ENCODE peak calls at places on chromosomes 2 and 18, in ten cellular contexts. Y is testis; Q is SJSA1; R is neural progenitor cell; X is body of pancreas; B is tibial artery; E is uterus; H is thoracic aorta; M is left ventricle myocardium inferior; W is CD8-positive, alpha-beta T cell. A is an unnamed sample. For H3K9me3 and H3K27me3, the result is how much of the 10 kb centered on the place peaks cover.

GRCh38 chr2:97731274-97732050 is 18.1 kb downstream of the ZAP70 start:
- DNase-seq in Y (no peak), Q (no peak), R (no peak), X (no peak), B (peak), E (no peak), H (no peak), M (peak), W (no peak), A (no peak)

GRCh38 chr2:148853458-148853857 is 21.6 kb upstream of the KIF5C start:
- DNase-seq in Y (no peak), Q (no peak), R (no peak), X (no peak), B (no peak), E (no peak), H (no peak), M (no peak), W (no peak), A (no peak)

GRCh38 chr2:118003396-118003824 is 10.5 kb downstream of the CCDC93 start:
- DNase-seq in Y (peak), Q (peak), R (peak), X (peak), B (no peak), E (no peak), H (no peak), M (no peak), W (peak), A (no peak)

GRCh38 chr18:75800331-75800648 is 372.8 kb upstream of the SMIM21 start:
- DNase-seq in Y (no peak), Q (no peak), R (no peak), X (no peak), B (no peak), E (no peak), H (no peak), M (no peak), W (no peak), A (no peak)

GRCh38 chr2:23760746-23761145 is 166.2 kb downstream of the ATAD2B start:
- DNase-seq in Y (no peak), Q (peak), R (no peak), X (no peak), B (no peak), E (no peak), H (no peak), M (no peak), W (no peak), A (no peak)

GRCh38 chr2:100741880-100742814 is 77.8 kb upstream of the NPAS2 start:
- DNase-seq in Y (no peak), Q (peak), R (no peak), X (no peak), B (no peak), E (peak), H (no peak), M (no peak), W (no peak), A (peak)

GRCh38 chr2:141611143-141611571 is 519.7 kb downstream of the LRP1B start:
- DNase-seq in Y (no peak), Q (no peak), R (peak), X (no peak), B (no peak), E (no peak), H (no peak), M (no peak), W (no peak), A (no peak)

GRCh38 chr2:187774551-187775071 is 220.4 kb upstream of the TFPI start:
- DNase-seq in Y (no peak), Q (peak), R (no peak), X (no peak), B (no peak), E (no peak), H (no peak), M (no peak), W (no peak), A (no peak)

GRCh38 chr2:122390406-122390805 is 635.0 kb downstream of the TSN start:
- DNase-seq in Y (no peak), Q (no peak), R (no peak), X (no peak), B (no peak), E (no peak), H (no peak), M (no peak), W (no peak), A (no peak)

GRCh38 chr18:13300029-13300428 is 81.5 kb downstream of the LDLRAD4 start:
- DNase-seq in Y (no peak), Q (no peak), R (no peak), X (peak), B (no peak), E (no peak), H (no peak), M (no peak), W (no peak), A (no peak)

GRCh38 chr2:102417946-102418345 is 5.0 kb upstream of the IL18RAP start:
- DNase-seq in Y (no peak), Q (no peak), R (no peak), X (no peak), B (no peak), E (no peak), H (no peak), M (no peak), W (no peak), A (no peak)

GRCh38 chr18:23053756-23054457 is 81.4 kb upstream of the CABLES1 start:
- DNase-seq in Y (no peak), Q (no peak), R (peak), X (peak), B (peak), E (no peak), H (no peak), M (no peak), W (no peak), A (no peak)

GRCh38 chr2:198546091-198546490 is 741.7 kb downstream of the PLCL1 start:
- DNase-seq in Y (no peak), Q (no peak), R (no peak), X (no peak), B (no peak), E (no peak), H (no peak), M (no peak), W (no peak), A (no peak)

GRCh38 chr18:34159691-34160185 is 65.0 kb downstream of the NOL4 start:
- DNase-seq in Y (peak), Q (no peak), R (no peak), X (peak), B (no peak), E (no peak), H (no peak), M (no peak), W (no peak), A (no peak)

GRCh38 chr18:57743008-57743407 is 60.1 kb downstream of the ATP8B1 start:
- DNase-seq in Y (no peak), Q (peak), R (no peak), X (no peak), B (no peak), E (no peak), H (no peak), M (no peak), W (no peak), A (no peak)

GRCh38 chr18:30387401-30387800 is 655.1 kb downstream of the DSC3 start:
- DNase-seq in Y (no peak), Q (no peak), R (peak), X (no peak), B (no peak), E (no peak), H (no peak), M (no peak), W (no peak), A (no peak)

GRCh38 chr2:29033172-29033571 is 41.2 kb downstream of the PCARE start:
- DNase-seq in Y (no peak), Q (peak), R (peak), X (no peak), B (no peak), E (no peak), H (no peak), M (no peak), W (no peak), A (no peak)

GRCh38 chr2:205858781-205859478 is 176.6 kb downstream of the NRP2 start:
- DNase-seq in Y (no peak), Q (no peak), R (no peak), X (peak), B (no peak), E (peak), H (no peak), M (peak), W (no peak), A (no peak)

GRCh38 chr2:33108483-33109443 is 162.0 kb downstream of the LTBP1 start:
- DNase-seq in Y (no peak), Q (peak), R (peak), X (no peak), B (no peak), E (no peak), H (no peak), M (no peak), W (no peak), A (no peak)

GRCh38 chr2:20494246-20494645 is 47.4 kb downstream of the RHOB start:
- DNase-seq in Y (no peak), Q (peak), R (no peak), X (no peak), B (no peak), E (no peak), H (no peak), M (no peak), W (no peak), A (no peak)

GRCh38 chr18:65235966-65236634 is 514.7 kb upstream of the CDH7 start:
- DNase-seq in Y (no peak), Q (no peak), R (no peak), X (peak), B (no peak), E (no peak), H (no peak), M (no peak), W (no peak), A (no peak)

GRCh38 chr2:170512271-170512670 is 202.9 kb upstream of the SP5 start:
- DNase-seq in Y (peak), Q (no peak), R (no peak), X (no peak), B (no peak), E (no peak), H (no peak), M (no peak), W (no peak), A (no peak)

GRCh38 chr18:26863122-26863879 is 2.2 kb downstream of the AQP4 start:
- DNase-seq in Y (peak), Q (no peak), R (peak), X (peak), B (no peak), E (peak), H (no peak), M (peak), W (no peak), A (no peak)

GRCh38 chr2:201255468-201255867 is 4.9 kb upstream of the CASP8 start:
- DNase-seq in Y (no peak), Q (no peak), R (no peak), X (no peak), B (no peak), E (no peak), H (no peak), M (no peak), W (peak), A (no peak)

GRCh38 chr2:4628931-4629565 is 925.7 kb downstream of the DCDC2C start:
- DNase-seq in Y (no peak), Q (no peak), R (peak), X (no peak), B (no peak), E (no peak), H (no peak), M (no peak), W (no peak), A (no peak)

GRCh38 chr18:457120-457519 is 43.4 kb downstream of the COLEC12 start:
- DNase-seq in Y (peak), Q (peak), R (peak), X (no peak), B (peak), E (peak), H (no peak), M (peak), W (no peak), A (no peak)

GRCh38 chr18:75489493-75490190 is 62.1 kb upstream of the SMIM21 start:
- DNase-seq in Y (peak), Q (peak), R (no peak), X (no peak), B (no peak), E (peak), H (no peak), M (no peak), W (no peak), A (no peak)

DNA sequence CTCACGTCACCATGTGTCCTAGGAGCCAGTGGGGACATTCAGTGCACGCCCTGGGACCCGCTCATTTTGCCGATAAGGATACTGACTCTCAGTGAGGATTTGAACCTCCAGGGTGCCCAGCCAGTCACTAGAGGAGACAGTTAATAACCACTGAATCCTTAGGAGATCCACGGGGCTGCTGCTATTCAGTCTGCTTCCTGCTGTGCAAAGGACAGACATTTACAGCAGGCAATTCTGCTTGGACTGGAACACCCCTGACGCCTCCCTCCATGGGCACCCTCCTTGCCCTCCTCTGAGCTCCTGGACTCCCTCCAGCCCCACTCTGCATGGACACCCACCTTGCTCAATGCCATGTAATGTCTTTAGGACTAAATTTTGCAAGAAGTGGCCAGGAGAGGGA is 265.5 kb downstream of the EIPR1 start:
- DNase-seq in Y (no peak), Q (no peak), R (no peak), X (no peak), B (peak), E (no peak), H (no peak), M (no peak), W (no peak), A (peak)
- H3K9me3 ChIP-seq in Y (under half), Q (under half), R (under half), X (under half), B (under half), E (under half), H (under half), M (under half), W (under half), A (under half)

DNA sequence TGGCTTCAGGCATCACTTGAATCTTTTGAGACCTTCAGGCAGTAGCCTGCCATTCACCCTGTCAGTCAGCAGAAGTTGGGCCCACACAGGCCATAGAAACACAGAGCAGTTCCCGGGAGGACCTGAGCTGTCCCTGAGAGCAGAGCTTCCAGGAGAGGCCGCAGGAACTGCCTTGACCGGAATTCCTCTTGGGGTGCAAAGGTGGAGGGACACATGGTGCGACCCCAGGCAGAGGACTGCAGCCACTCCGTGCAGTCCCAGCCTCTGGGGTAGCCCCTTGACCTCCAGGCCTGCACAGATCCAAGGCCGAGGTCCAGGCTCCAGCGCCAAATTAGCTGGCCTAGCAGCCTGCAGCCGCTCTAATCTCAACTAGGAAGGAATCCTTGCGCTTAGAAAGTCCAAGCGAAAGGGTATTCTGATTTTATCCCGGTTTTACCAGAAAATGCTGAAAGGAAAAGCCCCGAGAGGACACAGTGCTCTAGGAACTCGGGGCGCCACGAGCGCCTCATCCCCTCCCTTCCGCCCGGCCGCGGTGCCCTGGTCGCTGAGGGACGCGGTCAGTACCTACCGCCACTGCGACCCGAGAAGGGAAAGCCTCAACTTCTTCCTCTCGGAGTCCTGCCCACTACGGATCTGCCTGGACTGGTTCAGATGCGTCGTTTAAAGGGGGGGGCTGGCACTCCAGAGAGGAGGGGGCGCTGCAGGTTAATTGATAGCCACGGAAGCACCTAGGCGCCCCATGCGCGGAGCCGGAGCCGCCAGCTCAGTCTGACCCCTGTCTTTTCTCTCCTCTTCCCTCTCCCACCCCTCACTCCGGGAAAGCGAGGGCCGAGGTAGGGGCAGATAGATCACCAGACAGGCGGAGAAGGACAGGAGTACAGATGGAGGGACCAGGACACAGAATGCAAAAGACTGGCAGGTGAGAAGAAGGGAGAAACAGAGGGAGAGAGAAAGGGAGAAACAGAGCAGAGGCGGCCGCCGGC is 5.4 kb downstream of the SIX2 start:
- DNase-seq in Y (no peak), Q (no peak), R (peak), X (no peak), B (no peak), E (no peak), H (no peak), M (no peak), W (no peak), A (no peak)
- H3K27me3 ChIP-seq in Y (under half), Q (under half), R (half or more), X (under half), B (under half), E (under half), H (under half), M (half or more), W (under half), A (half or more)

DNA sequence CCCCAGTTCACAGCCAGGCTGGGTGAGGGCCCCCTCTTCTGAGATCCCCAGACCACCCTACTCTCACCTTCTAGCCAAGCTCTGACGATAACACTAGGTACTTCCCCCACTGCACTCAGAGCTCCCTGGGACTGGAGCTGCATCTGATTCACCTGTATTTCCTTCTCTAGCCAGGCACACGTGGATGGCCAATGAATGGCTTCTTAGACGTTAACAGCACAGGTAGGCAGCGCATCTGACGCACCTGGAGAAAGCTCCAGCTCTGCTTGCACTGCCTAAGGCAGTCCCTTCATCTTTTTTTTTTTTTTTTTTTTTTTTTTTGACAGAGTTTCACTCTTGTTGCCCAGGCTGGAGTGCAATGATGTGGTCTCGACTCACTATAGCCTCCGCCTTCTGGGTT is 48.1 kb downstream of the GALNT14 start:
- DNase-seq in Y (no peak), Q (no peak), R (no peak), X (no peak), B (no peak), E (no peak), H (no peak), M (no peak), W (no peak), A (no peak)
- H3K9me3 ChIP-seq in Y (under half), Q (under half), R (under half), X (under half), B (under half), E (under half), H (under half), M (under half), W (under half), A (under half)

DNA sequence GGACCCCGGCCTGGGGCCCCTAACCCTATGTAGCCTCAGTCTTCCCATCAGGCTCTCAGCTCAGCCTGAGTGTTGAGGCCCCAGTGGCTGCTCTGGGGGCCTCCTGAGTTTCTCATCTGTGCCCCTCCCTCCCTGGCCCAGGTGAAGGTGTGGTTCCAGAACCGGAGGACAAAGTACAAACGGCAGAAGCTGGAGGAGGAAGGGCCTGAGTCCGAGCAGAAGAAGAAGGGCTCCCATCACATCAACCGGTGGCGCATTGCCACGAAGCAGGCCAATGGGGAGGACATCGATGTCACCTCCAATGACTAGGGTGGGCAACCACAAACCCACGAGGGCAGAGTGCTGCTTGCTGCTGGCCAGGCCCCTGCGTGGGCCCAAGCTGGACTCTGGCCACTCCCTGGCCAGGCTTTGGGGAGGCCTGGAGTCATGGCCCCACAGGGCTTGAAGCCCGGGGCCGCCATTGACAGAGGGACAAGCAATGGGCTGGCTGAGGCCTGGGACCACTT is 16.4 kb downstream of the EMX1 start:
- DNase-seq in Y (no peak), Q (no peak), R (no peak), X (no peak), B (no peak), E (no peak), H (no peak), M (no peak), W (no peak), A (no peak)
- H3K27me3 ChIP-seq in Y (under half), Q (under half), R (half or more), X (under half), B (under half), E (under half), H (under half), M (half or more), W (under half), A (under half)

GRCh38 chr2:128468186-128468585 is 149.5 kb upstream of the HS6ST1 start:
- DNase-seq in Y (peak), Q (no peak), R (peak), X (no peak), B (no peak), E (no peak), H (no peak), M (no peak), W (no peak), A (no peak)

GRCh38 chr2:128464456-128464855 is 145.8 kb upstream of the HS6ST1 start:
- DNase-seq in Y (peak), Q (no peak), R (peak), X (no peak), B (no peak), E (no peak), H (no peak), M (no peak), W (no peak), A (peak)

GRCh38 chr2:128467321-128467901 is 148.7 kb upstream of the HS6ST1 start:
- DNase-seq in Y (peak), Q (no peak), R (peak), X (no peak), B (no peak), E (no peak), H (no peak), M (peak), W (no peak), A (peak)

GRCh38 chr2:128466377-128467175 is 147.9 kb upstream of the HS6ST1 start:
- DNase-seq in Y (peak), Q (no peak), R (peak), X (peak), B (peak), E (no peak), H (peak), M (peak), W (no peak), A (peak)

DNA sequence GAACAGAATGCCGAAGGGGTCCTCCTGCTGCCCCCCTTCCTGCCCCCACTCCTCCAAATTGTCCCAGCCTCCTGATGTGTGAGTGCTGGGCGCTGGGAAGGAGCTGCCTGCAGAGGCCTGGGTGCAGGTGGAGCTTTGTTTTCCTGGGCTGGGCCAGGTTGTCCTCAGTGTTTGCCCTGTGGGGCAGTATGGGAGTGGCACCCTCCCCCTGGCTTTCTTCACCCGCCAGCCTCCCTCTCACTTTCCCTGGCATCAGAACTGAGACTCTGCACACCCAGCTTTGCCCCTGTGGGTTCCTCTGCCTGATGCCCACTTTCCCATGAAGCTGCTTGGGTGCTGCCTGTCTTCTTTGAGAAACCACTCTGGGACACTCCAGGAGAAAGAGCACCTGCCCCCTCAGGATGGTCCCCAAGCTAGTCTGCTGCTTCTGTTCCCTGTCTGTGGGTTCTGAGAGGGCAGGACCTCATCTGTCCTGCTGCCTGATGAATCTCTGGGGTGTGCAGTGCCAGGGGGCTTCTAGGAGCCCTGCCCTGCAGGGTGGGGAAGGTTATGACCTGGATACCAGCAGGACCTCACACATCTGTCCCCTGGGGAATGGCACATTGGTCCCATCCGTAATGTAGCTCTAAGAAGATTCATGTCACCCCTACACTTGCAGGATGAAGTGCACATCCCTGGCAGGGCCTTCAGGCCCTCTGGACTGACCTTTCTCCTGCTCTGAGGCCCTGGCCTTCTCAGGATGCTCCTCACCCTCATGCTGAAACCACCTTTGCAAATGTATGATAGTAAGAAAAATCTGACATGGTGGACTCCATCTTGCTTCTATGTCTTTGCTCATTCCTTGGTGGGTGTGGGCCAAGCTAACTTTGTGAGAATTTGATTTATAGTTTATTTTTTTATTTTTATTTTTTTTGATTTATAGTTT is 146.8 kb upstream of the HS6ST1 start:
- DNase-seq in Y (peak), Q (no peak), R (peak), X (no peak), B (no peak), E (no peak), H (no peak), M (no peak), W (no peak), A (peak)
- H3K9me3 ChIP-seq in Y (under half), Q (under half), R (under half), X (under half), B (under half), E (under half), H (under half), M (under half), W (under half), A (under half)